ENCODE peak calls at places on chromosomes 12 and 14, in five cellular contexts. Y is IMR-90, H is mesenchymal stem cell, E is trophoblast cell, Z is H1. J is an unnamed sample.

GRCh38 chr12:46373303-46374182 is 970 bp upstream of the SLC38A2 start:
- DNase-seq in Y (peak), H (peak), E (peak), Z (no peak), J (peak)

GRCh38 chr14:63045234-63045611 is at the start of gene KCNH5:
- DNase-seq in H (peak), E (peak), Y (peak), Z (peak), J (no peak)

GRCh38 chr12:47574252-47575021 is 131.4 kb downstream of the RPAP3 start:
- DNase-seq in E (no peak), Y (no peak), H (no peak), Z (no peak), J (no peak)

GRCh38 chr12:40439771-40440492 is 215.1 kb downstream of the LRRK2 start:
- DNase-seq in Z (no peak), Y (no peak), H (no peak), E (peak), J (no peak)

GRCh38 chr12:59736359-59736758 is 140.5 kb downstream of the SLC16A7 start:
- DNase-seq in Z (no peak), H (no peak), Y (no peak), E (no peak), J (no peak)

GRCh38 chr12:121326996-121327674 is 25.1 kb downstream of the ANAPC5 start:
- DNase-seq in Y (no peak), E (no peak), Z (no peak), H (no peak), J (no peak)

GRCh38 chr14:38122241-38122640 is 85.5 kb upstream of the SSTR1 start:
- DNase-seq in H (no peak), E (peak), Y (peak), Z (no peak), J (no peak)

GRCh38 chr14:30355431-30355913 is 203.5 kb upstream of the G2E3 start:
- DNase-seq in Z (no peak), H (no peak), Y (no peak), E (no peak), J (no peak)

GRCh38 chr14:89973234-89973823 is 17.6 kb downstream of the TDP1 start:
- DNase-seq in Y (peak), E (peak), H (peak), Z (no peak), J (peak)

GRCh38 chr12:81274619-81275018 is 196.7 kb downstream of the ACSS3 start:
- DNase-seq in Y (no peak), E (no peak), Z (no peak), H (no peak), J (no peak)

GRCh38 chr12:26100966-26101744 is 23.7 kb downstream of the BHLHE41 start:
- DNase-seq in Y (no peak), Z (no peak), E (peak), H (no peak), J (no peak)

GRCh38 chr12:26101833-26102232 is 23.0 kb downstream of the BHLHE41 start:
- DNase-seq in H (no peak), E (no peak), Z (no peak), Y (no peak), J (no peak)

GRCh38 chr12:26092706-26093105 is 32.1 kb downstream of the BHLHE41 start:
- DNase-seq in Y (peak), Z (no peak), E (no peak), H (peak), J (no peak)

GRCh38 chr12:26091837-26092236 is 33.0 kb downstream of the BHLHE41 start:
- DNase-seq in H (no peak), Z (no peak), Y (no peak), E (peak), J (no peak)

GRCh38 chr12:26097046-26097878 is 27.6 kb downstream of the BHLHE41 start:
- DNase-seq in H (peak), Y (peak), E (peak), Z (no peak), J (peak)
- H2AFZ ChIP-seq in H (no peak), Y (no peak), E (no peak), Z (no peak), J (peak)

GRCh38 chr12:13504074-13504473 is 307.5 kb downstream of the EMP1 start:
- DNase-seq in E (no peak), Z (no peak), Y (no peak), H (no peak), J (no peak)

GRCh38 chr12:13505636-13506035 is 309.1 kb downstream of the EMP1 start:
- DNase-seq in Y (no peak), Z (no peak), E (no peak), H (no peak), J (no peak)

GRCh38 chr12:13505224-13505623 is 308.7 kb downstream of the EMP1 start:
- DNase-seq in E (no peak), Z (no peak), Y (no peak), H (no peak), J (no peak)

GRCh38 chr12:13503094-13503835 is 306.7 kb downstream of the EMP1 start:
- DNase-seq in Y (no peak), Z (no peak), E (peak), H (no peak), J (no peak)

GRCh38 chr12:13504736-13505135 is 308.2 kb downstream of the EMP1 start:
- DNase-seq in E (no peak), Y (no peak), Z (no peak), H (no peak), J (no peak)
- H3K18ac ChIP-seq in E (no peak), Y (no peak), Z (no peak), H (no peak), J (no peak)

GRCh38 chr12:9607816-9608215 is at the start of gene KLRB1:
- DNase-seq in E (no peak), H (no peak), Y (no peak), Z (no peak), J (no peak)

GRCh38 chr12:9604288-9604687 is 3.4 kb downstream of the KLRB1 start:
- DNase-seq in Z (no peak), Y (no peak), E (no peak), H (no peak), J (no peak)

GRCh38 chr12:9606247-9606646 is 1.5 kb downstream of the KLRB1 start:
- DNase-seq in H (no peak), Y (no peak), Z (no peak), E (no peak), J (no peak)

GRCh38 chr12:9605490-9605889 is 2.2 kb downstream of the KLRB1 start:
- DNase-seq in Y (no peak), E (no peak), Z (no peak), H (no peak), J (no peak)

GRCh38 chr12:9606736-9607372 is 862 bp downstream of the KLRB1 start:
- DNase-seq in Y (no peak), Z (no peak), H (no peak), E (no peak), J (no peak)
- H3K4me3 ChIP-seq in Y (no peak), Z (no peak), H (no peak), E (no peak), J (no peak)

DNA sequence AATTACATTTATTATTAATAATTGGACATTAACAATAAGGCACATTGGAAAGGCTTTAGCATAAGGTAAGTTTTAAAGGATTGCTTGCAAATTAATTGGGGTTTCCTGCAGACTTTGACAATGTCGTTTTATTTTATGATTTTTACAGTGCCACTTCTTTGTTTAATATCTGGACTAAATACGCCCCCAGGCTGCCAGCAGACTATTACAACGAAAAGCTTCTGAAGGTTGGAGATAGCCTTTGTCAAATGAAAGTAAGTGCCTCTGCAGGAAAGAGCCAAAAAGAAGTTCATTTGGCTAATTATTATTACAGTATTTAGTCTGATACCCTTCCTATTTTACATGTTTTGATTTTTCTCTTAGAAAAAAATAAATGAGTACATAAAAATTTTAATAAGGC is 11.3 kb downstream of the CFAP54 start:
- DNase-seq in H (no peak), Y (peak), E (no peak), Z (no peak), J (no peak)
- H2AFZ ChIP-seq in H (no peak), Y (no peak), E (no peak), Z (no peak), J (peak)

DNA sequence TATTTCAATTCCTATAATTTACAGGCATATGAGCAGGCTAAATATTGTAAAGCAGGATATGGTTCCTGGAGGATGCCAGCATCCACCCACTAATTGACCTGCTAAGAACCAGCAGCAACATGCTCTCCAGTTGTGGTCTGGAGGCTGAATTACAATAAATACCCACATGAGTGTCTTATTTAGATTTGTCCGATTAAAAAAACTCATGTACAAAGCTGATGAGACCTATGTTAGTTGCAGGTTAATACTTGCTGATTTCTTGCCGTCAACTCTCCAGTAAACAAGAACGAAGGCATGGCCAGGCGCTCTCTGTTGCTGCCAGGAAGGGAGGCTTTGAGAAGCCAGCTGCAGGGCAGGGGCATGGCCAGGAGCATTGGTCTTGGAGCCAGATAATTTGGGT is 169.3 kb upstream of the PRICKLE1 start:
- DNase-seq in Y (no peak), E (no peak), H (no peak), Z (no peak), J (no peak)
- H3K18ac ChIP-seq in Y (no peak), E (no peak), H (no peak), Z (peak), J (no peak)

GRCh38 chr12:54373619-54374554 is 9.6 kb upstream of the GPR84 start:
- DNase-seq in E (no peak), Z (no peak), Y (no peak), H (no peak), J (no peak)

GRCh38 chr12:54376596-54377468 is 7.7 kb downstream of the ZNF385A start:
- DNase-seq in E (no peak), H (no peak), Y (no peak), Z (no peak), J (no peak)

GRCh38 chr12:54375258-54375579 is 9.3 kb downstream of the ZNF385A start:
- DNase-seq in Z (no peak), Y (no peak), E (no peak), H (no peak), J (no peak)

GRCh38 chr12:54372113-54372806 is 8.0 kb upstream of the GPR84 start:
- DNase-seq in H (no peak), E (no peak), Y (no peak), Z (no peak), J (no peak)

DNA sequence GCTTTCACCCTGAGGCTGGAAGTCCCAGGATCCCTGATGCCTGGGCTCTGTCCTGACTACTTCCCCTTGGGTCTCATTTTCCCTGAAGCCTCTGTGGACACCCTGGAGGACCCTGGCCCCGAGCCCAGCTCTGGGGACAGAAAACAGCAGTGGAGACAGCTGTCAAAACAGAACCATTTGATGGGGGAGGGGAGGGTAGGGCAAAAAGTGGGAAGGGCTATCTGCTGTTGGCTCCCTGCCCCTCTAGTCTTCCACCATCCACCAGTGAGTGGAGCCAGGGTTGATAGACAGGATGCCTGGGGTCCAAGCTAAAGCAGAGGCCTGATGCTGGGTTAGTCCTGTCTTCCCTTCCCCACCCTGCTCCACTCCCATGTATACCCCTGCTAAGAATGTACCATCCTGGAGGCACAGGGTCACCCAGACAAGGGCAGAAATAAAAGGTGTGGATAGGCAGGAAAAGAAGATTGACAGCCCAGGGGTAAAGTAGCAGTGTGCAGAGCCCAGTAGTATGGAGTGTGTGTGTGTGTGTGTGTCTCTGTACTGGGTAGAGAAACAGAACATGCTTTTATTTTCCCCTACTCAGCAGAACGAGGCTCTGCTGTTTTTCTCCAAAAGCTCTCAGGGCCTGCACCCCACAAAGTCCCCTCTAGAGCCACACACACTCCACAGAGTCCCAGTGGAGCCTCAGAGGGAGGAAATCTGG is 9.8 kb downstream of the ZNF385A start:
- DNase-seq in Z (no peak), Y (no peak), H (no peak), E (no peak), J (no peak)
- H3K4me3 ChIP-seq in Z (no peak), Y (no peak), H (no peak), E (no peak), J (no peak)

GRCh38 chr12:132199526-132200319 is 55.5 kb downstream of the NOC4L start:
- DNase-seq in H (no peak), E (no peak), Y (no peak), Z (no peak), J (no peak)

GRCh38 chr12:132196873-132197390 is 52.7 kb downstream of the NOC4L start:
- DNase-seq in H (no peak), Y (no peak), Z (no peak), E (no peak), J (no peak)

GRCh38 chr12:132197581-132198281 is 53.5 kb downstream of the NOC4L start:
- DNase-seq in E (no peak), Y (no peak), Z (no peak), H (no peak), J (no peak)

GRCh38 chr12:132200800-132201199 is 56.5 kb downstream of the NOC4L start:
- DNase-seq in H (no peak), E (no peak), Z (no peak), Y (no peak), J (no peak)

DNA sequence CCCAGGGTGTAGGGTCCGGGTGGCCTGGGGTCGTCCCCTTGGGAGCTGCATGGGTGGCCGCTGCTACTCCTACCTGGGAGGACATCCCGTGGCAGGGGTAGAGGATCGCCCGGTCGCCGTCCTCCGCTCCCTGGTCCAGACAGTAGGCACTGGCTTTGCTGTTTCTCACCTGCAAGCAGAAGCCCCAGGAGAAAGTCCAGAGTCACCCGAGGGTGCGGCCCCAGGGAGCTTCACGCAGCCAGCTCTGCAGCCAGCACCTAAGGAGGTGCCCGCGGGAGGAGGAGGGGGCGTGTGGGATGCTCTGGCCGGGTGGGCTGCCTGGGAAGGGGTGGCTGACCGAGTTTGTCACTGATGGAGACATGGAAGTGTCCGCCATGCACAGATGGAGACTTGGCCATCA is 54.8 kb downstream of the NOC4L start:
- DNase-seq in H (no peak), Z (no peak), E (no peak), Y (no peak), J (no peak)
- H2AFZ ChIP-seq in H (no peak), Z (no peak), E (no peak), Y (peak), J (no peak)

GRCh38 chr12:132711169-132711843 is 664 bp downstream of the PGAM5 start:
- DNase-seq in Y (peak), E (peak), Z (no peak), H (peak), J (no peak)
- H3K18ac ChIP-seq in Y (no peak), E (peak), Z (no peak), H (peak), J (peak)